ENCODE peak calls at places on chromosomes 3 and 15, in ten cellular contexts. One of them, this sample, is unnamed.

GRCh38 chr3:191882289-191882688 is 421.3 kb downstream of the PYDC2 start:
- DNase-seq in stimulated activated naive CD4-positive, alpha-beta T cell treated with Interleukin-2 at 50 U/mL for 16 hours: no peak
- DNase-seq in LHCN-M2: peak; percentile 12
- DNase-seq in Calu3: peak; percentile 9
- DNase-seq in OCI-M1: no peak
- DNase-seq in GM13977: no peak
- DNase-seq in NCI-H1105 treated with DMSO at 0.1 percent for 48 hours: no peak
- DNase-seq in T-helper 2 cell: no peak
- DNase-seq in EL: peak; percentile 80
- DNase-seq in HTR-8/SVneo: peak; percentile 53
- DNase-seq in this sample: no peak

GRCh38 chr15:29945943-29946591 is 123.8 kb upstream of the TJP1 start:
- DNase-seq in EL: peak; percentile 90
- DNase-seq in Calu3: no peak
- DNase-seq in OCI-M1: no peak
- DNase-seq in LHCN-M2: no peak
- DNase-seq in stimulated activated naive CD4-positive, alpha-beta T cell treated with Interleukin-2 at 50 U/mL for 16 hours: no peak
- DNase-seq in T-helper 2 cell: no peak
- DNase-seq in GM13977: no peak
- DNase-seq in HTR-8/SVneo: no peak
- DNase-seq in NCI-H1105 treated with DMSO at 0.1 percent for 48 hours: no peak
- DNase-seq in this sample: no peak

GRCh38 chr3:99545941-99546580 is 92.3 kb upstream of the COL8A1 start:
- DNase-seq in HTR-8/SVneo: no peak
- DNase-seq in stimulated activated naive CD4-positive, alpha-beta T cell treated with Interleukin-2 at 50 U/mL for 16 hours: no peak
- DNase-seq in Calu3: no peak
- DNase-seq in GM13977: no peak
- DNase-seq in T-helper 2 cell: no peak
- DNase-seq in EL: peak; percentile 17
- DNase-seq in NCI-H1105 treated with DMSO at 0.1 percent for 48 hours: no peak
- DNase-seq in LHCN-M2: peak; percentile 49
- DNase-seq in OCI-M1: peak; percentile 62
- DNase-seq in this sample: no peak

GRCh38 chr3:15610083-15610482 is 8.5 kb downstream of the BTD start:
- DNase-seq in NCI-H1105 treated with DMSO at 0.1 percent for 48 hours: no peak
- DNase-seq in Calu3: no peak
- DNase-seq in HTR-8/SVneo: no peak
- DNase-seq in LHCN-M2: peak; percentile 90
- DNase-seq in GM13977: no peak
- DNase-seq in OCI-M1: no peak
- DNase-seq in stimulated activated naive CD4-positive, alpha-beta T cell treated with Interleukin-2 at 50 U/mL for 16 hours: no peak
- DNase-seq in EL: peak; percentile 90
- DNase-seq in T-helper 2 cell: no peak
- DNase-seq in this sample: no peak

GRCh38 chr3:81554805-81555204 is 206.6 kb downstream of the GBE1 start:
- DNase-seq in HTR-8/SVneo: no peak
- DNase-seq in Calu3: no peak
- DNase-seq in LHCN-M2: peak; percentile 27
- DNase-seq in NCI-H1105 treated with DMSO at 0.1 percent for 48 hours: no peak
- DNase-seq in stimulated activated naive CD4-positive, alpha-beta T cell treated with Interleukin-2 at 50 U/mL for 16 hours: no peak
- DNase-seq in EL: peak; percentile 4
- DNase-seq in OCI-M1: no peak
- DNase-seq in T-helper 2 cell: no peak
- DNase-seq in GM13977: no peak
- DNase-seq in this sample: no peak

GRCh38 chr15:39195988-39196486 is 384.8 kb upstream of the THBS1 start:
- DNase-seq in HTR-8/SVneo: peak; percentile 49
- DNase-seq in T-helper 2 cell: no peak
- DNase-seq in stimulated activated naive CD4-positive, alpha-beta T cell treated with Interleukin-2 at 50 U/mL for 16 hours: no peak
- DNase-seq in OCI-M1: no peak
- DNase-seq in GM13977: no peak
- DNase-seq in LHCN-M2: peak; percentile 91
- DNase-seq in Calu3: peak; percentile 52
- DNase-seq in EL: peak; percentile 99
- DNase-seq in NCI-H1105 treated with DMSO at 0.1 percent for 48 hours: no peak
- DNase-seq in this sample: no peak

GRCh38 chr3:195558602-195559001 is 15.5 kb upstream of the PPP1R2 start:
- DNase-seq in Calu3: peak; percentile 78
- DNase-seq in LHCN-M2: peak; percentile 67
- DNase-seq in OCI-M1: peak; percentile 37
- DNase-seq in T-helper 2 cell: no peak
- DNase-seq in GM13977: peak; percentile 31
- DNase-seq in EL: no peak
- DNase-seq in HTR-8/SVneo: peak; percentile 39
- DNase-seq in NCI-H1105 treated with DMSO at 0.1 percent for 48 hours: peak; percentile 76
- DNase-seq in stimulated activated naive CD4-positive, alpha-beta T cell treated with Interleukin-2 at 50 U/mL for 16 hours: no peak
- DNase-seq in this sample: peak; percentile 58

GRCh38 chr3:99175276-99175801 is 273.8 kb upstream of the DCBLD2 start:
- DNase-seq in NCI-H1105 treated with DMSO at 0.1 percent for 48 hours: no peak
- DNase-seq in OCI-M1: no peak
- DNase-seq in T-helper 2 cell: no peak
- DNase-seq in EL: no peak
- DNase-seq in stimulated activated naive CD4-positive, alpha-beta T cell treated with Interleukin-2 at 50 U/mL for 16 hours: no peak
- DNase-seq in GM13977: no peak
- DNase-seq in Calu3: no peak
- DNase-seq in HTR-8/SVneo: no peak
- DNase-seq in LHCN-M2: no peak
- DNase-seq in this sample: no peak

GRCh38 chr15:76912430-76912829 is 7.3 kb upstream of the SCAPER start:
- DNase-seq in GM13977: no peak
- DNase-seq in T-helper 2 cell: no peak
- DNase-seq in HTR-8/SVneo: no peak
- DNase-seq in stimulated activated naive CD4-positive, alpha-beta T cell treated with Interleukin-2 at 50 U/mL for 16 hours: no peak
- DNase-seq in Calu3: no peak
- DNase-seq in NCI-H1105 treated with DMSO at 0.1 percent for 48 hours: no peak
- DNase-seq in OCI-M1: no peak
- DNase-seq in LHCN-M2: no peak
- DNase-seq in EL: no peak
- DNase-seq in this sample: no peak

GRCh38 chr15:42499888-42500609 is 4.6 kb downstream of the SNAP23 start:
- DNase-seq in NCI-H1105 treated with DMSO at 0.1 percent for 48 hours: no peak
- DNase-seq in GM13977: no peak
- DNase-seq in Calu3: no peak
- DNase-seq in stimulated activated naive CD4-positive, alpha-beta T cell treated with Interleukin-2 at 50 U/mL for 16 hours: no peak
- DNase-seq in LHCN-M2: peak; percentile 56
- DNase-seq in T-helper 2 cell: no peak
- DNase-seq in EL: peak; percentile 28
- DNase-seq in HTR-8/SVneo: no peak
- DNase-seq in OCI-M1: peak; percentile 92
- DNase-seq in this sample: no peak

GRCh38 chr15:69074843-69075224 is 60.3 kb downstream of the NOX5 start:
- DNase-seq in T-helper 2 cell: no peak
- DNase-seq in Calu3: no peak
- DNase-seq in NCI-H1105 treated with DMSO at 0.1 percent for 48 hours: peak; percentile 29
- DNase-seq in LHCN-M2: no peak
- DNase-seq in OCI-M1: no peak
- DNase-seq in HTR-8/SVneo: no peak
- DNase-seq in EL: no peak
- DNase-seq in GM13977: no peak
- DNase-seq in stimulated activated naive CD4-positive, alpha-beta T cell treated with Interleukin-2 at 50 U/mL for 16 hours: no peak
- DNase-seq in this sample: peak; percentile 39

GRCh38 chr3:23106641-23107040 is 96.5 kb upstream of the UBE2E2 start:
- DNase-seq in stimulated activated naive CD4-positive, alpha-beta T cell treated with Interleukin-2 at 50 U/mL for 16 hours: no peak
- DNase-seq in HTR-8/SVneo: no peak
- DNase-seq in GM13977: no peak
- DNase-seq in T-helper 2 cell: no peak
- DNase-seq in NCI-H1105 treated with DMSO at 0.1 percent for 48 hours: no peak
- DNase-seq in Calu3: no peak
- DNase-seq in OCI-M1: no peak
- DNase-seq in LHCN-M2: no peak
- DNase-seq in EL: no peak
- DNase-seq in this sample: peak; percentile 80

GRCh38 chr3:48784426-48785120 is 63.1 kb downstream of the PRKAR2A start:
- DNase-seq in stimulated activated naive CD4-positive, alpha-beta T cell treated with Interleukin-2 at 50 U/mL for 16 hours: no peak
- DNase-seq in OCI-M1: no peak
- DNase-seq in GM13977: no peak
- DNase-seq in T-helper 2 cell: no peak
- DNase-seq in LHCN-M2: peak; percentile 81
- DNase-seq in HTR-8/SVneo: no peak
- DNase-seq in Calu3: no peak
- DNase-seq in NCI-H1105 treated with DMSO at 0.1 percent for 48 hours: no peak
- DNase-seq in EL: peak; percentile 6
- DNase-seq in this sample: no peak

GRCh38 chr3:153038367-153038766 is 123.7 kb upstream of the RAP2B start:
- DNase-seq in stimulated activated naive CD4-positive, alpha-beta T cell treated with Interleukin-2 at 50 U/mL for 16 hours: no peak
- DNase-seq in GM13977: no peak
- DNase-seq in NCI-H1105 treated with DMSO at 0.1 percent for 48 hours: no peak
- DNase-seq in Calu3: no peak
- DNase-seq in T-helper 2 cell: no peak
- DNase-seq in LHCN-M2: no peak
- DNase-seq in HTR-8/SVneo: no peak
- DNase-seq in OCI-M1: no peak
- DNase-seq in EL: no peak
- DNase-seq in this sample: no peak

GRCh38 chr3:149448331-149448831 is 26.1 kb upstream of the TM4SF4 start:
- DNase-seq in GM13977: no peak
- DNase-seq in HTR-8/SVneo: peak; percentile 26
- DNase-seq in T-helper 2 cell: no peak
- DNase-seq in Calu3: no peak
- DNase-seq in LHCN-M2: peak; percentile 79
- DNase-seq in stimulated activated naive CD4-positive, alpha-beta T cell treated with Interleukin-2 at 50 U/mL for 16 hours: no peak
- DNase-seq in EL: peak; percentile 90
- DNase-seq in NCI-H1105 treated with DMSO at 0.1 percent for 48 hours: no peak
- DNase-seq in OCI-M1: peak; percentile 26
- DNase-seq in this sample: no peak

GRCh38 chr3:152865675-152866074 is 30.7 kb downstream of the P2RY1 start:
- DNase-seq in EL: no peak
- DNase-seq in stimulated activated naive CD4-positive, alpha-beta T cell treated with Interleukin-2 at 50 U/mL for 16 hours: no peak
- DNase-seq in GM13977: no peak
- DNase-seq in HTR-8/SVneo: no peak
- DNase-seq in OCI-M1: peak; percentile 30
- DNase-seq in NCI-H1105 treated with DMSO at 0.1 percent for 48 hours: peak; percentile 55
- DNase-seq in T-helper 2 cell: no peak
- DNase-seq in LHCN-M2: no peak
- DNase-seq in Calu3: no peak
- DNase-seq in this sample: no peak

GRCh38 chr3:114706591-114707224 is 412.9 kb downstream of the TIGIT start:
- DNase-seq in Calu3: peak; percentile 37
- DNase-seq in T-helper 2 cell: no peak
- DNase-seq in EL: peak; percentile 56
- DNase-seq in LHCN-M2: peak; percentile 87
- DNase-seq in stimulated activated naive CD4-positive, alpha-beta T cell treated with Interleukin-2 at 50 U/mL for 16 hours: peak; percentile 1
- DNase-seq in OCI-M1: peak; percentile 61
- DNase-seq in GM13977: peak; percentile 36
- DNase-seq in NCI-H1105 treated with DMSO at 0.1 percent for 48 hours: no peak
- DNase-seq in HTR-8/SVneo: peak; percentile 1
- DNase-seq in this sample: no peak

GRCh38 chr15:89359471-89360293 is 25.1 kb upstream of the POLG start:
- DNase-seq in NCI-H1105 treated with DMSO at 0.1 percent for 48 hours: no peak
- DNase-seq in LHCN-M2: no peak
- DNase-seq in HTR-8/SVneo: no peak
- DNase-seq in EL: no peak
- DNase-seq in Calu3: no peak
- DNase-seq in OCI-M1: no peak
- DNase-seq in stimulated activated naive CD4-positive, alpha-beta T cell treated with Interleukin-2 at 50 U/mL for 16 hours: no peak
- DNase-seq in GM13977: peak; percentile 45
- DNase-seq in T-helper 2 cell: no peak
- DNase-seq in this sample: peak; percentile 35

GRCh38 chr3:33054100-33055097 is 42.5 kb downstream of the GLB1 start:
- DNase-seq in stimulated activated naive CD4-positive, alpha-beta T cell treated with Interleukin-2 at 50 U/mL for 16 hours: no peak
- DNase-seq in LHCN-M2: no peak
- DNase-seq in Calu3: no peak
- DNase-seq in EL: no peak
- DNase-seq in HTR-8/SVneo: no peak
- DNase-seq in T-helper 2 cell: no peak
- DNase-seq in NCI-H1105 treated with DMSO at 0.1 percent for 48 hours: no peak
- DNase-seq in GM13977: no peak
- DNase-seq in OCI-M1: peak; percentile 81
- DNase-seq in this sample: no peak

GRCh38 chr3:29759443-29760033 is 478.7 kb downstream of the RBMS3 start:
- DNase-seq in Calu3: no peak
- DNase-seq in T-helper 2 cell: no peak
- DNase-seq in OCI-M1: no peak
- DNase-seq in NCI-H1105 treated with DMSO at 0.1 percent for 48 hours: peak; percentile 89
- DNase-seq in stimulated activated naive CD4-positive, alpha-beta T cell treated with Interleukin-2 at 50 U/mL for 16 hours: no peak
- DNase-seq in GM13977: no peak
- DNase-seq in HTR-8/SVneo: no peak
- DNase-seq in EL: peak; percentile 48
- DNase-seq in LHCN-M2: peak; percentile 88
- DNase-seq in this sample: peak; percentile 71

GRCh38 chr3:10454907-10455306 is 50.5 kb downstream of the ATP2B2 start:
- DNase-seq in EL: no peak
- DNase-seq in OCI-M1: no peak
- DNase-seq in LHCN-M2: no peak
- DNase-seq in GM13977: no peak
- DNase-seq in stimulated activated naive CD4-positive, alpha-beta T cell treated with Interleukin-2 at 50 U/mL for 16 hours: no peak
- DNase-seq in T-helper 2 cell: no peak
- DNase-seq in NCI-H1105 treated with DMSO at 0.1 percent for 48 hours: no peak
- DNase-seq in Calu3: no peak
- DNase-seq in HTR-8/SVneo: no peak
- DNase-seq in this sample: no peak

GRCh38 chr15:61146643-61147230 is 82.4 kb downstream of the RORA start:
- DNase-seq in T-helper 2 cell: no peak
- DNase-seq in NCI-H1105 treated with DMSO at 0.1 percent for 48 hours: no peak
- DNase-seq in stimulated activated naive CD4-positive, alpha-beta T cell treated with Interleukin-2 at 50 U/mL for 16 hours: no peak
- DNase-seq in EL: no peak
- DNase-seq in OCI-M1: no peak
- DNase-seq in GM13977: no peak
- DNase-seq in LHCN-M2: no peak
- DNase-seq in Calu3: no peak
- DNase-seq in HTR-8/SVneo: no peak
- DNase-seq in this sample: peak; percentile 40

GRCh38 chr15:65963911-65964482 is 94.7 kb downstream of the RAB11A start:
- DNase-seq in HTR-8/SVneo: no peak
- DNase-seq in stimulated activated naive CD4-positive, alpha-beta T cell treated with Interleukin-2 at 50 U/mL for 16 hours: no peak
- DNase-seq in GM13977: no peak
- DNase-seq in OCI-M1: no peak
- DNase-seq in T-helper 2 cell: no peak
- DNase-seq in Calu3: no peak
- DNase-seq in EL: no peak
- DNase-seq in LHCN-M2: no peak
- DNase-seq in NCI-H1105 treated with DMSO at 0.1 percent for 48 hours: peak; percentile 90
- DNase-seq in this sample: no peak

GRCh38 chr3:70824078-70824477 is 511.6 kb upstream of the MDFIC2 start:
- DNase-seq in HTR-8/SVneo: no peak
- DNase-seq in Calu3: no peak
- DNase-seq in GM13977: no peak
- DNase-seq in T-helper 2 cell: no peak
- DNase-seq in stimulated activated naive CD4-positive, alpha-beta T cell treated with Interleukin-2 at 50 U/mL for 16 hours: no peak
- DNase-seq in EL: no peak
- DNase-seq in LHCN-M2: peak; percentile 67
- DNase-seq in NCI-H1105 treated with DMSO at 0.1 percent for 48 hours: no peak
- DNase-seq in OCI-M1: no peak
- DNase-seq in this sample: no peak

GRCh38 chr15:79101866-79102581 is 11.4 kb upstream of the RASGRF1 start:
- DNase-seq in OCI-M1: peak; percentile 31
- DNase-seq in T-helper 2 cell: no peak
- DNase-seq in HTR-8/SVneo: no peak
- DNase-seq in stimulated activated naive CD4-positive, alpha-beta T cell treated with Interleukin-2 at 50 U/mL for 16 hours: no peak
- DNase-seq in GM13977: no peak
- DNase-seq in NCI-H1105 treated with DMSO at 0.1 percent for 48 hours: no peak
- DNase-seq in EL: no peak
- DNase-seq in LHCN-M2: peak; percentile 27
- DNase-seq in Calu3: no peak
- DNase-seq in this sample: no peak

GRCh38 chr3:164199982-164200823 is 878.1 kb downstream of the SI start:
- DNase-seq in HTR-8/SVneo: peak; percentile 6
- DNase-seq in GM13977: no peak
- DNase-seq in EL: no peak
- DNase-seq in OCI-M1: no peak
- DNase-seq in Calu3: no peak
- DNase-seq in LHCN-M2: no peak
- DNase-seq in stimulated activated naive CD4-positive, alpha-beta T cell treated with Interleukin-2 at 50 U/mL for 16 hours: no peak
- DNase-seq in NCI-H1105 treated with DMSO at 0.1 percent for 48 hours: no peak
- DNase-seq in T-helper 2 cell: no peak
- DNase-seq in this sample: peak; percentile 45

GRCh38 chr3:12947504-12948369 is 106.4 kb upstream of the RPL32 start:
- DNase-seq in T-helper 2 cell: no peak
- DNase-seq in NCI-H1105 treated with DMSO at 0.1 percent for 48 hours: no peak
- DNase-seq in LHCN-M2: peak; percentile 49
- DNase-seq in stimulated activated naive CD4-positive, alpha-beta T cell treated with Interleukin-2 at 50 U/mL for 16 hours: no peak
- DNase-seq in HTR-8/SVneo: peak; percentile 72
- DNase-seq in Calu3: peak; percentile 71
- DNase-seq in OCI-M1: peak; percentile 22
- DNase-seq in GM13977: no peak
- DNase-seq in EL: peak; percentile 77
- DNase-seq in this sample: no peak

GRCh38 chr3:119177321-119177720 is 3.9 kb downstream of the UPK1B start:
- DNase-seq in OCI-M1: no peak
- DNase-seq in HTR-8/SVneo: no peak
- DNase-seq in GM13977: no peak
- DNase-seq in T-helper 2 cell: no peak
- DNase-seq in EL: no peak
- DNase-seq in stimulated activated naive CD4-positive, alpha-beta T cell treated with Interleukin-2 at 50 U/mL for 16 hours: no peak
- DNase-seq in LHCN-M2: no peak
- DNase-seq in NCI-H1105 treated with DMSO at 0.1 percent for 48 hours: peak; percentile 46
- DNase-seq in Calu3: no peak
- DNase-seq in this sample: no peak